ENCODE peak calls at places on chromosomes 13 and 19, in five cellular contexts. I is stimulated activated effector memory CD8-positive, alpha-beta T cell treated with anti-CD3 and anti-CD28 coated beads, Interleukin-12 subunit alpha, Interleukin-12 subunit beta, amount 100 ng/mL, for 72 hours; J is AG04449; X is nephron progenitor cell; C is omental fat pad. N is an unnamed sample.
A peak's percentile ranks its signal among the peaks of the same experiment; 100 is the strongest.

GRCh38 chr13:98999635-98999952 is 21.7 kb upstream of the DOCK9 start:
- DNase-seq in I (no peak), J (no peak), X (no peak), C (no peak), N (no peak)

GRCh38 chr19:56091751-56092546 is 29.1 kb downstream of the ZNF787 start:
- DNase-seq in I (no peak), J (no peak), X (no peak), C (no peak), N (no peak)

GRCh38 chr19:15138427-15138826 is 31.2 kb downstream of the SYDE1 start:
- DNase-seq in I (no peak), J (no peak), X (no peak), C (no peak), N (no peak)

GRCh38 chr19:46951236-46951986 is 68.2 kb upstream of the NPAS1 start:
- DNase-seq in I (peak; percentile 69), J (no peak), X (no peak), C (no peak), N (no peak)

GRCh38 chr19:7831452-7831851 is 1.4 kb downstream of the EVI5L start:
- DNase-seq in I (no peak), J (no peak), X (peak; percentile 57), C (no peak), N (no peak)

GRCh38 chr19:566403-566802 is 6.0 kb upstream of the BSG start:
- DNase-seq in I (no peak), J (no peak), X (no peak), C (no peak), N (no peak)

GRCh38 chr19:40177286-40178070 is 13.7 kb upstream of the MAP3K10 start:
- DNase-seq in I (no peak), J (no peak), X (no peak), C (no peak), N (no peak)

GRCh38 chr19:38003427-38004099 is 96.6 kb downstream of the SIPA1L3 start:
- DNase-seq in I (peak; percentile 74), J (peak; percentile 34), X (peak; percentile 40), C (no peak), N (no peak)

GRCh38 chr13:91592050-91593014 is 193.9 kb downstream of the GPC5 start:
- DNase-seq in I (no peak), J (no peak), X (no peak), C (no peak), N (no peak)

GRCh38 chr19:47994209-47994802 is at the start of gene ELSPBP1:
- DNase-seq in I (no peak), J (no peak), X (peak; percentile 50), C (no peak), N (no peak)

GRCh38 chr13:112450567-112451240 is 74.5 kb downstream of the SPACA7 start:
- DNase-seq in I (peak; percentile 2), J (no peak), X (no peak), C (no peak), N (no peak)

GRCh38 chr13:110230661-110231347 is 76.2 kb downstream of the COL4A1 start:
- DNase-seq in I (no peak), J (no peak), X (peak; percentile 23), C (no peak), N (no peak)

GRCh38 chr19:5261151-5261890 is 79.3 kb downstream of the PTPRS start:
- DNase-seq in I (no peak), J (no peak), X (no peak), C (no peak), N (no peak)

GRCh38 chr13:40153516-40153915 is 498.1 kb downstream of the COG6 start:
- DNase-seq in I (no peak), J (no peak), X (no peak), C (no peak), N (no peak)

GRCh38 chr13:98406475-98406874 is 170.4 kb downstream of the STK24 start:
- DNase-seq in I (no peak), J (no peak), X (no peak), C (no peak), N (no peak)

GRCh38 chr13:78067290-78067689 is 148.7 kb upstream of the EDNRB start:
- DNase-seq in I (no peak), J (no peak), X (no peak), C (no peak), N (no peak)

GRCh38 chr19:35346193-35347052 is 1.3 kb upstream of the FFAR1 start:
- DNase-seq in I (peak; percentile 71), J (no peak), X (no peak), C (peak; percentile 24), N (peak; percentile 48)

GRCh38 chr13:72634859-72635258 is 92.6 kb downstream of the MZT1 start:
- DNase-seq in I (no peak), J (no peak), X (no peak), C (no peak), N (no peak)

GRCh38 chr13:33123066-33123940 is 107.1 kb downstream of the KL start:
- DNase-seq in I (no peak), J (no peak), X (no peak), C (no peak), N (no peak)

GRCh38 chr13:107202371-107203023 is 634.6 kb upstream of the ARGLU1 start:
- DNase-seq in I (no peak), J (no peak), X (no peak), C (no peak), N (no peak)

GRCh38 chr13:23450340-23451046 is 17.0 kb upstream of the SACS start:
- DNase-seq in I (no peak), J (no peak), X (no peak), C (no peak), N (no peak)

GRCh38 chr13:49373699-49374098 is 70.2 kb downstream of the CAB39L start:
- DNase-seq in I (no peak), J (no peak), X (no peak), C (no peak), N (no peak)

GRCh38 chr13:113489549-113490495 is 689 bp downstream of the DCUN1D2 start:
- DNase-seq in I (peak; percentile 76), J (no peak), X (peak; percentile 31), C (no peak), N (no peak)

GRCh38 chr13:107907065-107907464 is 308.3 kb downstream of the LIG4 start:
- DNase-seq in I (no peak), J (no peak), X (no peak), C (no peak), N (no peak)

GRCh38 chr13:43127827-43128226 is 104.4 kb downstream of the DNAJC15 start:
- DNase-seq in I (no peak), J (no peak), X (no peak), C (no peak), N (no peak)

GRCh38 chr19:44113784-44114390 is 688 bp downstream of the ZNF225 start:
- DNase-seq in I (peak; percentile 54), J (no peak), X (peak; percentile 25), C (no peak), N (no peak)

GRCh38 chr19:34363930-34364329 is 1.1 kb upstream of the GPI start:
- DNase-seq in I (no peak), J (no peak), X (no peak), C (no peak), N (no peak)

GRCh38 chr19:51329411-51329810 is 12.5 kb downstream of the VSIG10L start:
- DNase-seq in I (no peak), J (no peak), X (no peak), C (no peak), N (no peak)

GRCh38 chr19:38924383-38924782 is 6.2 kb downstream of the SARS2 start:
- DNase-seq in I (no peak), J (no peak), X (no peak), C (no peak), N (no peak)